ENCODE peak calls at places on chromosomes 13 and 19, in nine cellular contexts. T, A, U, P, S, B, M, R and Q are unnamed samples.

GRCh38 chr13:99228737-99229691 is 28.4 kb downstream of the UBAC2 start:
- DNase-seq in P (no peak), S (no peak), B (peak), T (no peak), A (peak), R (no peak), U (peak), M (no peak), Q (no peak)

GRCh38 chr13:77698211-77699058 is 948 bp downstream of the SLAIN1 start:
- DNase-seq in B (peak), U (peak), S (peak), A (no peak), T (peak), P (peak), R (peak), M (peak), Q (peak)

GRCh38 chr19:40687525-40688016 is 2.9 kb downstream of the NUMBL start:
- DNase-seq in R (no peak), U (peak), B (no peak), S (no peak), T (peak), P (peak), A (no peak), M (no peak), Q (peak)

GRCh38 chr19:19034204-19034624 is 811 bp downstream of the ARMC6 start:
- DNase-seq in S (peak), A (peak), R (peak), B (peak), M (peak), U (peak), T (peak), P (peak), Q (peak)

GRCh38 chr19:19528721-19529490 is at the start of gene YJEFN3:
- DNase-seq in P (no peak), M (no peak), A (no peak), B (no peak), R (no peak), T (peak), S (no peak), U (peak), Q (no peak)

GRCh38 chr13:20819715-20820114 is 46.0 kb upstream of the EEF1AKMT1 start:
- DNase-seq in P (no peak), A (no peak), R (no peak), T (no peak), M (no peak), B (no peak), S (no peak), U (no peak), Q (no peak)

GRCh38 chr13:76438050-76438449 is 448.2 kb downstream of the KCTD12 start:
- DNase-seq in B (no peak), S (no peak), M (no peak), A (no peak), R (no peak), U (no peak), T (no peak), P (no peak), Q (no peak)

GRCh38 chr13:45695198-45695730 is 6.9 kb upstream of the CBY2 start:
- DNase-seq in R (no peak), A (no peak), P (no peak), M (no peak), U (no peak), S (no peak), T (no peak), B (no peak), Q (no peak)

GRCh38 chr13:94480672-94481145 is 1.2 kb upstream of the DCT start:
- DNase-seq in P (no peak), S (no peak), R (no peak), M (no peak), U (peak), B (no peak), A (no peak), T (no peak), Q (no peak)

GRCh38 chr13:39148513-39148961 is 110.3 kb downstream of the NHLRC3 start:
- DNase-seq in A (no peak), T (no peak), U (peak), S (no peak), P (no peak), B (no peak), M (no peak), R (no peak), Q (peak)

GRCh38 chr19:16435999-16436650 is 35.6 kb downstream of the EPS15L1 start:
- DNase-seq in U (no peak), S (no peak), T (no peak), A (no peak), B (no peak), M (no peak), R (no peak), P (peak), Q (no peak)

GRCh38 chr13:72141845-72142470 is 275.0 kb upstream of the DACH1 start:
- DNase-seq in M (no peak), P (no peak), A (no peak), S (no peak), U (no peak), T (no peak), R (no peak), B (no peak), Q (peak)

GRCh38 chr13:90230311-90230710 is 1117.2 kb upstream of the MIR17HG start:
- DNase-seq in R (no peak), T (no peak), A (no peak), M (no peak), U (no peak), P (no peak), S (no peak), B (no peak), Q (no peak)

GRCh38 chr19:46068345-46069258 is 27.8 kb upstream of the IGFL4 start:
- DNase-seq in R (peak), S (no peak), U (peak), P (no peak), B (no peak), M (no peak), T (no peak), A (peak), Q (no peak)

GRCh38 chr19:18915639-18916038 is 3.5 kb downstream of the COPE start:
- DNase-seq in M (peak), U (peak), P (no peak), S (peak), A (no peak), R (peak), B (no peak), T (peak), Q (peak)

GRCh38 chr13:105410602-105411001 is 1124.9 kb downstream of the EFNB2 start:
- DNase-seq in M (peak), B (no peak), A (peak), T (no peak), R (peak), S (peak), U (peak), P (peak), Q (peak)

GRCh38 chr19:35909684-35910035 is 1.6 kb upstream of the TYROBP start:
- DNase-seq in A (no peak), R (no peak), U (no peak), M (no peak), T (no peak), P (no peak), S (no peak), B (no peak), Q (no peak)

GRCh38 chr13:83634601-83635000 is 247.7 kb downstream of the SLITRK1 start:
- DNase-seq in B (no peak), R (no peak), U (no peak), S (no peak), T (peak), M (no peak), A (no peak), P (no peak), Q (no peak)

GRCh38 chr13:54449922-54450321 is 1421.3 kb downstream of the OLFM4 start:
- DNase-seq in P (no peak), U (no peak), B (no peak), S (no peak), R (no peak), M (no peak), T (no peak), A (no peak), Q (no peak)

GRCh38 chr13:66461021-66461420 is 769.1 kb downstream of the PCDH9 start:
- DNase-seq in R (no peak), P (no peak), M (no peak), U (no peak), S (no peak), B (no peak), T (no peak), A (no peak), Q (no peak)

GRCh38 chr13:36207672-36208071 is 6.7 kb downstream of the SOHLH2 start:
- DNase-seq in S (no peak), P (no peak), T (no peak), B (no peak), A (no peak), R (no peak), U (no peak), M (no peak), Q (no peak)

GRCh38 chr13:71864094-71864980 is 2.7 kb downstream of the DACH1 start:
- DNase-seq in B (no peak), R (peak), T (no peak), S (no peak), M (peak), P (no peak), A (no peak), U (no peak), Q (peak)

GRCh38 chr19:49684251-49684982 is 5.0 kb upstream of the ADM5 start:
- DNase-seq in T (no peak), U (no peak), P (no peak), M (no peak), B (no peak), A (no peak), R (peak), S (no peak), Q (no peak)

GRCh38 chr13:109764474-109765292 is 21.7 kb downstream of the IRS2 start:
- DNase-seq in B (no peak), M (no peak), T (no peak), A (no peak), U (peak), S (peak), P (no peak), R (no peak), Q (no peak)

GRCh38 chr19:50833117-50833801 is at the start of gene KLK15:
- DNase-seq in T (no peak), A (no peak), U (no peak), R (no peak), M (no peak), P (peak), B (no peak), S (no peak), Q (no peak)

GRCh38 chr19:5547881-5548280 is 19.9 kb downstream of the TINCR start:
- DNase-seq in B (no peak), T (no peak), P (no peak), A (peak), R (peak), M (no peak), U (peak), S (peak), Q (no peak)

GRCh38 chr13:110615005-110615321 is 382 bp upstream of the NAXD start:
- DNase-seq in S (no peak), P (no peak), M (no peak), A (no peak), B (no peak), R (no peak), U (no peak), T (no peak), Q (no peak)

GRCh38 chr19:17260842-17261325 is 3.7 kb downstream of the USHBP1 start:
- DNase-seq in R (peak), M (peak), B (peak), P (peak), S (peak), U (peak), A (peak), T (no peak), Q (peak)

GRCh38 chr19:38725469-38726283 is 18.6 kb downstream of the CAPN12 start:
- DNase-seq in M (no peak), S (no peak), R (no peak), P (no peak), U (no peak), B (no peak), T (no peak), A (no peak), Q (no peak)